ENCODE peak calls at places on chromosomes 5 and 9, in seven cellular contexts. E is HCT116, M is ovary, T is stomach, R is HepG2, J is breast epithelium, P is IMR-90. L is an unnamed sample.

GRCh38 chr5:151179489-151179840 is 21.9 kb upstream of the ANXA6 start:
- DNase-seq in E (no peak), M (no peak), T (no peak), R (no peak), J (no peak), P (no peak), L (no peak)

GRCh38 chr5:160968480-160968879 is 116.5 kb upstream of the ATP10B start:
- DNase-seq in E (no peak), M (no peak), T (no peak), R (no peak), J (no peak), P (no peak), L (no peak)

GRCh38 chr9:128249914-128250838 is 25.6 kb downstream of the GOLGA2 start:
- DNase-seq in E (peak; percentile 87), M (peak; percentile 78), T (peak; percentile 99), R (no peak), J (peak; percentile 93), P (peak; percentile 33), L (no peak)

GRCh38 chr5:100838048-100838473 is 65.0 kb downstream of the ST8SIA4 start:
- DNase-seq in E (no peak), M (no peak), T (no peak), R (no peak), J (no peak), P (no peak), L (no peak)

GRCh38 chr5:88695232-88695631 is 187.8 kb downstream of the MEF2C start:
- DNase-seq in E (no peak), M (no peak), T (no peak), R (no peak), J (no peak), P (no peak), L (no peak)

GRCh38 chr9:93968451-93969327 is 13.5 kb upstream of the BARX1 start:
- DNase-seq in E (no peak), M (no peak), T (no peak), R (peak; percentile 53), J (no peak), P (peak; percentile 59), L (peak; percentile 29)

GRCh38 chr9:108476574-108476973 is 379.2 kb downstream of the ACTL7B start:
- DNase-seq in E (no peak), M (no peak), T (no peak), R (no peak), J (no peak), P (peak; percentile 43), L (no peak)

GRCh38 chr5:131413605-131414559 is 150.0 kb downstream of the CDC42SE2 start:
- DNase-seq in E (no peak), M (no peak), T (no peak), R (no peak), J (no peak), P (no peak), L (no peak)

GRCh38 chr9:85001925-85002324 is 332.4 kb downstream of the NTRK2 start:
- DNase-seq in E (no peak), M (no peak), T (no peak), R (no peak), J (no peak), P (no peak), L (no peak)

GRCh38 chr5:66136053-66136452 is 8.0 kb upstream of the SREK1 start:
- DNase-seq in E (no peak), M (no peak), T (no peak), R (no peak), J (no peak), P (no peak), L (no peak)

GRCh38 chr9:107193251-107193650 is 89.8 kb upstream of the RAD23B start:
- DNase-seq in E (no peak), M (no peak), T (no peak), R (no peak), J (no peak), P (no peak), L (no peak)

GRCh38 chr5:73515232-73515631 is 17.0 kb downstream of the BTF3 start:
- DNase-seq in E (no peak), M (no peak), T (peak; percentile 75), R (no peak), J (no peak), P (no peak), L (no peak)

GRCh38 chr5:136811551-136811950 is 446.2 kb upstream of the TRPC7 start:
- DNase-seq in E (no peak), M (no peak), T (no peak), R (no peak), J (no peak), P (peak; percentile 86), L (peak; percentile 45)

GRCh38 chr9:71897573-71897972 is 13.4 kb downstream of the ABHD17B start:
- DNase-seq in E (no peak), M (no peak), T (no peak), R (no peak), J (no peak), P (no peak), L (no peak)

GRCh38 chr9:93054758-93055704 is 3.5 kb upstream of the SUSD3 start:
- DNase-seq in E (no peak), M (peak; percentile 43), T (no peak), R (no peak), J (no peak), P (no peak), L (no peak)

GRCh38 chr9:85527331-85528015 is 214.3 kb downstream of the AGTPBP1 start:
- DNase-seq in E (no peak), M (no peak), T (no peak), R (no peak), J (no peak), P (no peak), L (no peak)

GRCh38 chr5:27996665-27997064 is 958.3 kb upstream of the CDH9 start:
- DNase-seq in E (no peak), M (no peak), T (no peak), R (no peak), J (no peak), P (no peak), L (no peak)

GRCh38 chr9:130368631-130369103 is 76.1 kb upstream of the ASS1 start:
- DNase-seq in E (no peak), M (no peak), T (no peak), R (no peak), J (no peak), P (no peak), L (no peak)

GRCh38 chr9:123637596-123637939 is 281.6 kb downstream of the CRB2 start:
- DNase-seq in E (no peak), M (peak; percentile 51), T (no peak), R (no peak), J (no peak), P (peak; percentile 53), L (no peak)

GRCh38 chr5:172052454-172053236 is 46.2 kb upstream of the FBXW11 start:
- DNase-seq in E (no peak), M (peak; percentile 65), T (peak; percentile 39), R (no peak), J (no peak), P (peak; percentile 86), L (no peak)

GRCh38 chr5:154508114-154508513 is 30.1 kb upstream of the HAND1 start:
- DNase-seq in E (no peak), M (no peak), T (no peak), R (no peak), J (no peak), P (no peak), L (no peak)

GRCh38 chr9:134968823-134969090 is 51.0 kb upstream of the FCN1 start:
- DNase-seq in E (no peak), M (peak; percentile 6), T (no peak), R (no peak), J (peak; percentile 19), P (no peak), L (no peak)

GRCh38 chr5:140011297-140011802 is 31.7 kb downstream of the NRG2 start:
- DNase-seq in E (no peak), M (no peak), T (no peak), R (peak; percentile 34), J (no peak), P (peak; percentile 1), L (peak; percentile 25)
- TF ChIP-seq POLR2A in E (no peak), M (no peak), T (no peak), R (no peak), J (no peak), P (no peak), L (no peak)

GRCh38 chr9:69951411-69951810 is 92.2 kb upstream of the MAMDC2 start:
- DNase-seq in E (no peak), M (no peak), T (no peak), R (no peak), J (no peak), P (peak; percentile 75), L (no peak)

GRCh38 chr9:69955536-69956355 is 87.9 kb upstream of the MAMDC2 start:
- DNase-seq in E (no peak), M (no peak), T (no peak), R (no peak), J (no peak), P (no peak), L (no peak)
- TF ChIP-seq POLR2A in E (no peak), M (no peak), T (no peak), R (no peak), J (no peak), P (no peak), L (no peak)

DNA sequence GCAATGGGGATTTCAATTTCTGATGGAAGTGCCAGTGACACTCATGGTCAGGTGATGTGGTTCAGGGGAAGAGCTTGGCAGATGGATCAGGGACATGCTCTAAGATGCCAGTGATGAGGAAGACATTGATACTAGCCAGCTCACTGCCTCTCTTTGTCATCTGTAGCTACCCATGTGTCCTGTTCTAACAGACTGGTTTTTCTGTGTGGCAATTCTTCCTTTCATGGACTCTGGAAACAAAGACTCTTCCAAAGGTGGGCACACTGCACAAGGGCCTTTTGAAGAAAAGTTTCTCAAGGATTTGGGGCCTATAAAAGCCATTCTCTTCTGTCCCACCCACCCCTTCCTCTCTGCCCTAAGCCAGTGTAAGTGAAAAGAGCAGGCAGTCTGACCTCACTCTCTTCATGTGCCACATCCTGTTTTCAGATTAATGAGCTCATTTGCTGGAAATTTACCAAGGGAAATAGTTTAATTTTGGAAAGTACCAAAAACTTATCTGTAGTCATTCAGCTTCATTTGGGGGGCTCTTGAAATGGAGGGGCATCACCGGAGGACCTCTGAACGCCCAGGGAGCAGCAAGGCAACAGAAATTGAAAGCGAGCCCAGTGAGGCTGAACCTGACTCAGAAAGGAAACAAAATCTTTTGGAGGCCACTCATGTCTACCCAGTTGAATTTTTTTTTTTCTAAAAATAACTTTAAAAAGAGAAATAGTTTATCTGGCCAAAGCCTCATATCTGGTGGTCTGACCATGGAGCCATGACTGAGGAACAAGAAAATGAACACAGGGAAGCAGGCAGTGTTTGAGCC is 4.9 kb upstream of the TRAF1 start:
- DNase-seq in E (no peak), M (no peak), T (peak; percentile 22), R (no peak), J (no peak), P (peak; percentile 75), L (peak; percentile 88)
- TF ChIP-seq POLR2A in E (no peak), M (no peak), T (no peak), R (no peak), J (no peak), P (no peak), L (no peak)

GRCh38 chr5:129094087-129094923 is at the start of gene ISOC1:
- DNase-seq in E (peak; percentile 74), M (peak; percentile 94), T (peak; percentile 94), R (peak; percentile 73), J (peak; percentile 85), P (peak; percentile 86), L (peak; percentile 88)

GRCh38 chr5:129096382-129096991 is 1.9 kb downstream of the ISOC1 start:
- DNase-seq in E (no peak), M (no peak), T (no peak), R (no peak), J (no peak), P (no peak), L (no peak)

GRCh38 chr5:129098488-129099183 is 4.1 kb downstream of the ISOC1 start:
- DNase-seq in E (no peak), M (no peak), T (no peak), R (no peak), J (no peak), P (no peak), L (no peak)

GRCh38 chr5:129097498-129098296 is 3.1 kb downstream of the ISOC1 start:
- DNase-seq in E (no peak), M (no peak), T (no peak), R (no peak), J (no peak), P (no peak), L (no peak)

GRCh38 chr5:129094924-129095797 is 612 bp downstream of the ISOC1 start:
- DNase-seq in E (no peak), M (peak; percentile 76), T (peak; percentile 68), R (peak; percentile 80), J (peak; percentile 58), P (peak; percentile 31), L (peak; percentile 10)
- TF ChIP-seq POLR2A in E (no peak), M (no peak), T (no peak), R (peak; percentile 73), J (no peak), P (no peak), L (no peak)

L was measured in H54.